ENCODE peak calls at places on chromosome 20, in six cellular contexts. C is spleen; T is OCI-LY7; D is neuronal stem cell; B is CD4-positive, alpha-beta memory T cell; G is Karpas-422. L is an unnamed sample.

GRCh38 chr20:24831232-24831631 is 117.8 kb upstream of the CST7 start:
- DNase-seq in T (no peak), C (no peak), D (no peak), G (no peak), B (no peak), L (no peak)

GRCh38 chr20:32287231-32287638 is 9.8 kb downstream of the KIF3B start:
- DNase-seq in T (no peak), G (no peak), D (no peak), C (peak; percentile 36), B (no peak), L (no peak)

GRCh38 chr20:17665756-17666155 is 16.3 kb downstream of the RRBP1 start:
- DNase-seq in G (no peak), B (no peak), C (no peak), D (no peak), T (no peak), L (no peak)

GRCh38 chr20:58598271-58599015 is 52.6 kb upstream of the STX16 start:
- DNase-seq in G (no peak), B (no peak), T (no peak), C (peak; percentile 34), D (no peak), L (no peak)

GRCh38 chr20:11734431-11734830 is 183.3 kb upstream of the BTBD3 start:
- DNase-seq in C (no peak), D (no peak), G (no peak), B (no peak), T (no peak), L (no peak)

GRCh38 chr20:25259788-25260254 is 11.9 kb downstream of the PYGB start:
- DNase-seq in B (no peak), T (no peak), D (no peak), G (no peak), C (no peak), L (no peak)

GRCh38 chr20:32418376-32418775 is 60.2 kb downstream of the ASXL1 start:
- DNase-seq in G (no peak), T (no peak), C (no peak), D (no peak), B (no peak), L (no peak)

GRCh38 chr20:59404749-59405148 is 104.3 kb downstream of the EDN3 start:
- DNase-seq in T (no peak), C (no peak), B (no peak), D (no peak), G (no peak), L (no peak)

GRCh38 chr20:60050193-60050960 is 92.2 kb downstream of the CDH26 start:
- DNase-seq in C (no peak), D (no peak), B (no peak), G (peak; percentile 58), T (no peak), L (no peak)

GRCh38 chr20:60634773-60635172 is 617.3 kb upstream of the CDH4 start:
- DNase-seq in G (no peak), D (no peak), T (no peak), B (no peak), C (no peak), L (no peak)

GRCh38 chr20:46209930-46210671 is 92.0 kb downstream of the CD40 start:
- DNase-seq in T (no peak), C (no peak), G (no peak), D (no peak), B (no peak), L (no peak)

GRCh38 chr20:845967-846893 is 12.7 kb downstream of the FAM110A start:
- DNase-seq in B (no peak), C (peak; percentile 81), G (no peak), T (peak; percentile 46), D (no peak), L (no peak)

GRCh38 chr20:3843490-3843889 is 3.1 kb upstream of the MAVS start:
- DNase-seq in B (no peak), G (no peak), T (no peak), C (no peak), D (no peak), L (no peak)

GRCh38 chr20:19275630-19276071 is 63.2 kb downstream of the SLC24A3 start:
- DNase-seq in G (no peak), C (no peak), B (peak; percentile 35), D (no peak), T (no peak), L (no peak)

GRCh38 chr20:16385891-16386290 is 187.4 kb downstream of the KIF16B start:
- DNase-seq in B (no peak), G (no peak), D (no peak), T (no peak), C (no peak), L (no peak)

GRCh38 chr20:20820104-20820503 is 107.7 kb upstream of the RALGAPA2 start:
- DNase-seq in C (no peak), T (no peak), G (peak; percentile 59), B (no peak), D (no peak), L (no peak)

GRCh38 chr20:4726710-4727391 is 5.1 kb downstream of the PRND start:
- DNase-seq in D (no peak), G (no peak), C (peak; percentile 80), T (peak; percentile 16), B (peak; percentile 78), L (peak; percentile 9)

GRCh38 chr20:6744805-6745204 is 22.7 kb upstream of the BMP2 start:
- DNase-seq in G (no peak), C (no peak), T (no peak), B (no peak), D (no peak), L (no peak)

GRCh38 chr20:20371133-20371532 is 3.2 kb downstream of the INSM1 start:
- DNase-seq in G (no peak), C (no peak), B (no peak), T (no peak), D (no peak), L (no peak)

DNA sequence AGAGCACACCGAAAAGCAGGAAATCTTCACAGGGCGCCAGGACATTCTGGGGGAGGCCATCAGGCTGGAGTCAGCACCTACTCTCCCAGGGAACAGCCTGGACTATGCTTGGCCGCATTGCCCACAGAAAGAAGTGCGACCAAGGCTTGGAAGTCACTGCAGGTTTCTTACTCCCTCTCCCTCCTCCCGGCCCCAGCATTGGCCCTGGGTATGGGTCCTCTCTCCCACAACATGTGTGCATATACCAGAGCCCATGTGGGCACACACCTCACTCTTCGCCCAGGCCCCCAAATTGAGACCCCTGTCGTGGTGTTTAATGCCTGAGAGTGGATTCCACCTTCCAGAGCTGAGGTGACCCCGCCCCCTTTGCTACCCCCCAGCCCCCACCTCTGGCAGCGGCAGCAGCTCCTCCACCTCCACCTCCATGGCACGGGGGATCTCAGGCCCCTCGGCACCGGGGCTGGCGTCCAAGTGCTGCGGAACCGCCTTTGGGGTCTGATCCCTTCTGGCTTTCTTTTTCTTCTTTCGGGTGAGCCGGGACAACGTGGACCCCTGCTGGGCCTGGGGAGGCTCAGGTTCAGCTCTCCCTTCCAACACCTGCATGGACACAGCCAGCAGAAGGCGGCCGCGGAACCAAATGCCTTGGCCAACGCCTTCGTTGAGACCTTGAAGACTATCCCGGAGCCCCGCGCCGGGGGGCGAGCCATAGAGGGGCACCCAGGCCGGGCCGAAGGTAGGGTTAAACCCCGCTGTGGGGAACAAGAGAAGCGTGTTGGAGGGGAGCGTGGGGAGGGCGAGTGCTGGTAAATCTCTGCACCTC is 15.2 kb upstream of the SPAG4 start:
- DNase-seq in B (no peak), D (no peak), T (no peak), C (no peak), G (no peak), L (no peak)
- H3K4me3 ChIP-seq in B (peak overlapping the region; percentile 50), D (peak overlapping the region; percentile 34), T (no peak overlapping the region), C (peak overlapping the region; percentile 44), G (no peak overlapping the region), L (peak overlapping the region; percentile 66)

DNA sequence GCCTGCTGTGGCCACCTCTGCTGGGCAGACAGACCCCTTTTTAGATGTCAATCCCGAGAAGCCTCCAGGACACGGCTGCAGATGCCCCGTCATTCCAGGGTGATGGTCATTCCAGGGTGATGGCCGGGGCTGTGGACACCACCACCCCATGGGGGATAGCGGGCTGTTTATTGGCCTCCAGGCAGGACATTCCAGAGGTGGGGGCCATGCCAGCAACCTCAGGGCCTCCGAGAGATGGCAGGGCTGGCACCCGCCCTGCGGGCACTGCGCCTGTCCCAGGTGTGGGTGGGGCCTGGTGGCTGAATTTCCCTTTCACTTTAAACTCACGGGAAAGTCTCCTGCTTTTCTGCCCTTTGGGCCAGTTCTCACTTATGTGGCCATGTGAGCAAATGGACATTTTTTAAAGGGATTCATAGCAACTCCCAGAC is 14.5 kb downstream of the COL9A3 start:
- DNase-seq in C (peak; percentile 58), B (no peak), G (no peak), T (no peak), D (no peak), L (no peak)
- H3K27ac ChIP-seq in C (peak overlapping the region; percentile 90), B (no peak overlapping the region), G (peak overlapping the region; percentile 93), T (no peak overlapping the region), D (no peak overlapping the region), L (no peak overlapping the region)

GRCh38 chr20:21862958-21863357 is 157.5 kb downstream of the PAX1 start:
- DNase-seq in C (no peak), T (no peak), D (no peak), G (no peak), B (no peak), L (no peak)
- H3K4me1 ChIP-seq in C (no peaks in the 10 kb centered on the region), T (no peaks in the 10 kb centered on the region), D (no peaks in the 10 kb centered on the region), G (no peaks in the 10 kb centered on the region), B (no peaks in the 10 kb centered on the region), L (no peaks in the 10 kb centered on the region)

GRCh38 chr20:38200646-38201045 is 35.6 kb upstream of the TGM2 start:
- DNase-seq in D (no peak), C (no peak), G (no peak), T (no peak), B (no peak), L (no peak)
- H3K4me3 ChIP-seq in D (no peak overlapping the region), C (no peak overlapping the region), G (no peak overlapping the region), T (no peak overlapping the region), B (no peak overlapping the region), L (no peak overlapping the region)

DNA sequence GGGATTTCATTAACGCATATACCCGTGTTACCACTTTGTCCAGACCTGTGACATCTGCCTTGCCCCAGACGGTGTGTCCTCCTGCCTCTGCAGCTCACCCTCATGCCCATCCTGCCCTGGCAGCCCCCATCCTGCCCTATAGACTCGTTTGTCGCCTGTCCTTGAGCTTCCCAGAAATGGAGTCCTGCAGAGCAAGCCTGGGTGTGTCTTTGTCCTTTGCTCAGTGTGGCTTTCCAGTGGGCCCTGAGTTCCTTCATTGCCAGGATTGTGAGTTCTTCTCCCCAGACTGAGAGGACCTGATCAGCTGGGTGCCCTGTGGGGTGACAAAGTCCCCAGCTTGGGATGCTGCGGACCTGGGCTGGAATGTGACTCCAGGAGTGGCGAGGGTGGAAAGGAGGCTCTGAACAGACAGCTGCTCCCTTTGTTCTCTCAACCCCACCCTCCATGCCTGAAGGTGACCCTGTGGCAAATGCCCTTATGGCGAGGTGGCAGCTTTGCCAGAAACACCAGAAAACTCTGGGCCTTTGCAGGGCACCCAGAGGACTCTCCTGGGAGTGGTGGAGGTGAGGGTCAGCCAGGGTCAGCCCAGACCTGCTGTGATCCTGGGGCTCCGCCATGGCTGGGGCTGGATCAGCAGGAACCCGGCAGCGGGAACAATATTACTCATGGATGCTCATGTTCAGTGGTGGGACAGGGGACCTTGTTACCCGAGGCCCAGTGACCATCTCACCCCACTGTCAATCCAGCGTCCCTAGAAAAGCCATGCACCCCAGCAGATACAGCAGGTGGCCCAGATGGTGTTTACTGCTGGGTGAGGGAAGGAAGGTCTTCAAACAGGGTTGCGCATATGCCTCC is 2.5 kb upstream of the CST3 start:
- DNase-seq in D (no peak), T (no peak), B (no peak), C (no peak), G (no peak), L (no peak)
- H3K27ac ChIP-seq in D (no peak overlapping the region), T (no peak overlapping the region), B (no peak overlapping the region), C (no peak overlapping the region), G (no peak overlapping the region), L (no peak overlapping the region)